ENCODE peak calls at places on chromosomes 3 and 15, in eight cellular contexts. E is NCI-H345, Q is RWPE1, T is skeletal muscle cell, L is NCI-H510A, Y is GOT3, O is sigmoid colon, F is H1. R is an unnamed sample.

GRCh38 chr3:178537123-178537754 is 1.0 kb downstream of the KCNMB2 start:
- DNase-seq in E (no peak), Q (no peak), T (no peak), L (no peak), Y (no peak), O (no peak), F (no peak), R (no peak)

GRCh38 chr15:81939604-81940440 is 106.0 kb downstream of the MEX3B start:
- DNase-seq in E (no peak), Q (peak; percentile 29), T (no peak), L (no peak), Y (no peak), O (no peak), F (peak; percentile 15), R (peak; percentile 25)

GRCh38 chr15:89034305-89034704 is 54.0 kb upstream of the ABHD2 start:
- DNase-seq in E (no peak), Q (peak; percentile 41), T (peak; percentile 29), L (no peak), Y (no peak), O (no peak), F (no peak), R (no peak)

GRCh38 chr15:77087213-77087612 is 16.3 kb upstream of the TSPAN3 start:
- DNase-seq in E (no peak), Q (no peak), T (no peak), L (no peak), Y (no peak), O (peak; percentile 55), F (no peak), R (no peak)

GRCh38 chr15:99424978-99425665 is 140.7 kb upstream of the MEF2A start:
- DNase-seq in E (no peak), Q (peak; percentile 59), T (peak; percentile 50), L (no peak), Y (no peak), O (peak; percentile 71), F (no peak), R (peak; percentile 27)

GRCh38 chr3:195847061-195847950 is 35.6 kb upstream of the MUC4 start:
- DNase-seq in E (no peak), Q (peak; percentile 73), T (no peak), L (no peak), Y (no peak), O (no peak), F (no peak), R (no peak)

GRCh38 chr3:10783360-10784346 is 32.4 kb upstream of the SLC6A11 start:
- DNase-seq in E (peak; percentile 10), Q (peak; percentile 34), T (no peak), L (no peak), Y (no peak), O (no peak), F (peak; percentile 5), R (peak; percentile 32)

GRCh38 chr3:77065750-77066149 is 25.9 kb downstream of the ROBO2 start:
- DNase-seq in E (no peak), Q (no peak), T (no peak), L (no peak), Y (no peak), O (no peak), F (no peak), R (no peak)

GRCh38 chr3:127383656-127384179 is 95.9 kb upstream of the PRR20G start:
- DNase-seq in E (no peak), Q (no peak), T (no peak), L (no peak), Y (no peak), O (no peak), F (no peak), R (no peak)

GRCh38 chr15:64137226-64137833 is 14.2 kb upstream of the SNX22 start:
- DNase-seq in E (no peak), Q (no peak), T (no peak), L (no peak), Y (no peak), O (peak; percentile 55), F (no peak), R (no peak)

GRCh38 chr3:56467801-56468183 is 475 bp downstream of the ERC2 start:
- DNase-seq in E (no peak), Q (no peak), T (no peak), L (no peak), Y (no peak), O (no peak), F (no peak), R (no peak)

GRCh38 chr3:107969994-107970896 is 120.6 kb downstream of the CD47 start:
- DNase-seq in E (no peak), Q (no peak), T (no peak), L (no peak), Y (no peak), O (no peak), F (no peak), R (no peak)

GRCh38 chr3:58351920-58352319 is 19.2 kb downstream of the PXK start:
- DNase-seq in E (peak; percentile 2), Q (no peak), T (no peak), L (no peak), Y (no peak), O (no peak), F (no peak), R (peak; percentile 60)

GRCh38 chr3:29972594-29972993 is 633.8 kb upstream of the TGFBR2 start:
- DNase-seq in E (no peak), Q (no peak), T (peak; percentile 79), L (no peak), Y (no peak), O (no peak), F (peak; percentile 34), R (no peak)

GRCh38 chr3:126781406-126781805 is 77.4 kb downstream of the CHCHD6 start:
- DNase-seq in E (no peak), Q (no peak), T (no peak), L (no peak), Y (no peak), O (no peak), F (no peak), R (no peak)

GRCh38 chr15:70063992-70064379 is 33.7 kb downstream of the TLE3 start:
- DNase-seq in E (no peak), Q (no peak), T (no peak), L (no peak), Y (no peak), O (no peak), F (no peak), R (no peak)

GRCh38 chr3:4531478-4532025 is 38.4 kb downstream of the ITPR1 start:
- DNase-seq in E (no peak), Q (no peak), T (no peak), L (no peak), Y (no peak), O (no peak), F (no peak), R (no peak)

GRCh38 chr3:72523409-72524172 is 324.7 kb downstream of the SHQ1 start:
- DNase-seq in E (peak; percentile 59), Q (no peak), T (no peak), L (no peak), Y (no peak), O (peak; percentile 67), F (no peak), R (no peak)

GRCh38 chr3:46675843-46676567 is 17.5 kb downstream of the ALS2CL start:
- DNase-seq in E (no peak), Q (no peak), T (no peak), L (no peak), Y (no peak), O (peak; percentile 64), F (no peak), R (no peak)

R was measured in DND-41.